ENCODE peak calls at places on chromosomes 11 and 22, in nine cellular contexts. One of them, this sample, is unnamed.

GRCh38 chr11:35335226-35335625 is 84.1 kb downstream of the SLC1A2 start:
- DNase-seq in HepG2: no peak
- DNase-seq in stomach: no peak
- DNase-seq in upper lobe of left lung: no peak
- DNase-seq in breast epithelium: no peak
- DNase-seq in sigmoid colon: no peak
- DNase-seq in transverse colon: no peak
- DNase-seq in endothelial cell of umbilical vein: no peak
- DNase-seq in spleen: no peak
- DNase-seq in this sample: no peak

GRCh38 chr22:40051322-40051721 is 56.6 kb downstream of the FAM83F start:
- DNase-seq in HepG2: no peak
- DNase-seq in stomach: no peak
- DNase-seq in upper lobe of left lung: no peak
- DNase-seq in breast epithelium: no peak
- DNase-seq in sigmoid colon: no peak
- DNase-seq in transverse colon: no peak
- DNase-seq in endothelial cell of umbilical vein: no peak
- DNase-seq in spleen: no peak
- DNase-seq in this sample: no peak

GRCh38 chr11:71120346-71120963 is 131.9 kb downstream of the SHANK2 start:
- DNase-seq in HepG2: peak; percentile 38
- DNase-seq in stomach: peak; percentile 66
- DNase-seq in upper lobe of left lung: no peak
- DNase-seq in breast epithelium: no peak
- DNase-seq in sigmoid colon: no peak
- DNase-seq in transverse colon: peak; percentile 42
- DNase-seq in endothelial cell of umbilical vein: no peak
- DNase-seq in spleen: peak; percentile 52
- DNase-seq in this sample: no peak

GRCh38 chr11:17601206-17602075 is 54.4 kb downstream of the OTOG start:
- DNase-seq in HepG2: no peak
- DNase-seq in stomach: peak; percentile 17
- DNase-seq in upper lobe of left lung: no peak
- DNase-seq in breast epithelium: no peak
- DNase-seq in sigmoid colon: peak; percentile 41
- DNase-seq in transverse colon: no peak
- DNase-seq in endothelial cell of umbilical vein: no peak
- DNase-seq in spleen: peak; percentile 45
- DNase-seq in this sample: peak; percentile 76

GRCh38 chr11:112537846-112538330 is 277.2 kb upstream of the PLET1 start:
- DNase-seq in HepG2: no peak
- DNase-seq in stomach: no peak
- DNase-seq in upper lobe of left lung: no peak
- DNase-seq in breast epithelium: no peak
- DNase-seq in sigmoid colon: no peak
- DNase-seq in transverse colon: no peak
- DNase-seq in endothelial cell of umbilical vein: no peak
- DNase-seq in spleen: no peak
- DNase-seq in this sample: no peak

GRCh38 chr11:78289547-78290292 is 101.0 kb downstream of the USP35 start:
- DNase-seq in HepG2: no peak
- DNase-seq in stomach: no peak
- DNase-seq in upper lobe of left lung: no peak
- DNase-seq in breast epithelium: no peak
- DNase-seq in sigmoid colon: no peak
- DNase-seq in transverse colon: no peak
- DNase-seq in endothelial cell of umbilical vein: no peak
- DNase-seq in spleen: no peak
- DNase-seq in this sample: no peak

GRCh38 chr22:38079804-38080203 is 4.2 kb downstream of the SLC16A8 start:
- DNase-seq in HepG2: no peak
- DNase-seq in stomach: no peak
- DNase-seq in upper lobe of left lung: peak; percentile 37
- DNase-seq in breast epithelium: no peak
- DNase-seq in sigmoid colon: no peak
- DNase-seq in transverse colon: no peak
- DNase-seq in endothelial cell of umbilical vein: no peak
- DNase-seq in spleen: peak; percentile 63
- DNase-seq in this sample: no peak

GRCh38 chr22:40040927-40041326 is 46.2 kb downstream of the FAM83F start:
- DNase-seq in HepG2: no peak
- DNase-seq in stomach: no peak
- DNase-seq in upper lobe of left lung: no peak
- DNase-seq in breast epithelium: peak; percentile 61
- DNase-seq in sigmoid colon: peak; percentile 80
- DNase-seq in transverse colon: peak; percentile 27
- DNase-seq in endothelial cell of umbilical vein: peak; percentile 95
- DNase-seq in spleen: no peak
- DNase-seq in this sample: no peak

GRCh38 chr11:121800704-121801516 is 315.1 kb downstream of the BLID start:
- DNase-seq in HepG2: no peak
- DNase-seq in stomach: no peak
- DNase-seq in upper lobe of left lung: no peak
- DNase-seq in breast epithelium: no peak
- DNase-seq in sigmoid colon: no peak
- DNase-seq in transverse colon: no peak
- DNase-seq in endothelial cell of umbilical vein: no peak
- DNase-seq in spleen: no peak
- DNase-seq in this sample: no peak

GRCh38 chr11:121802542-121802941 is 313.5 kb downstream of the BLID start:
- DNase-seq in HepG2: no peak
- DNase-seq in stomach: no peak
- DNase-seq in upper lobe of left lung: no peak
- DNase-seq in breast epithelium: no peak
- DNase-seq in sigmoid colon: peak; percentile 75
- DNase-seq in transverse colon: peak; percentile 13
- DNase-seq in endothelial cell of umbilical vein: no peak
- DNase-seq in spleen: no peak
- DNase-seq in this sample: no peak

GRCh38 chr11:121797496-121797895 is 318.5 kb downstream of the BLID start:
- DNase-seq in HepG2: no peak
- DNase-seq in stomach: no peak
- DNase-seq in upper lobe of left lung: no peak
- DNase-seq in breast epithelium: no peak
- DNase-seq in sigmoid colon: no peak
- DNase-seq in transverse colon: no peak
- DNase-seq in endothelial cell of umbilical vein: no peak
- DNase-seq in spleen: no peak
- DNase-seq in this sample: no peak

GRCh38 chr11:121800240-121800639 is 315.8 kb downstream of the BLID start:
- DNase-seq in HepG2: no peak
- DNase-seq in stomach: no peak
- DNase-seq in upper lobe of left lung: no peak
- DNase-seq in breast epithelium: no peak
- DNase-seq in sigmoid colon: no peak
- DNase-seq in transverse colon: no peak
- DNase-seq in endothelial cell of umbilical vein: no peak
- DNase-seq in spleen: no peak
- DNase-seq in this sample: no peak

GRCh38 chr11:121801796-121802195 is 314.2 kb downstream of the BLID start:
- DNase-seq in HepG2: no peak
- DNase-seq in stomach: no peak
- DNase-seq in upper lobe of left lung: no peak
- DNase-seq in breast epithelium: no peak
- DNase-seq in sigmoid colon: no peak
- DNase-seq in transverse colon: no peak
- DNase-seq in endothelial cell of umbilical vein: no peak
- DNase-seq in spleen: no peak
- DNase-seq in this sample: no peak
- TF ChIP-seq POLR2AphosphoS5 in HepG2: no peak
- TF ChIP-seq POLR2AphosphoS5 in stomach: no peak
- TF ChIP-seq POLR2AphosphoS5 in upper lobe of left lung: no peak
- TF ChIP-seq POLR2AphosphoS5 in breast epithelium: no peak
- TF ChIP-seq POLR2AphosphoS5 in sigmoid colon: no peak
- TF ChIP-seq POLR2AphosphoS5 in transverse colon: no peak
- TF ChIP-seq POLR2AphosphoS5 in endothelial cell of umbilical vein: no peak
- TF ChIP-seq POLR2AphosphoS5 in spleen: no peak
- TF ChIP-seq POLR2AphosphoS5 in this sample: no peak

DNA sequence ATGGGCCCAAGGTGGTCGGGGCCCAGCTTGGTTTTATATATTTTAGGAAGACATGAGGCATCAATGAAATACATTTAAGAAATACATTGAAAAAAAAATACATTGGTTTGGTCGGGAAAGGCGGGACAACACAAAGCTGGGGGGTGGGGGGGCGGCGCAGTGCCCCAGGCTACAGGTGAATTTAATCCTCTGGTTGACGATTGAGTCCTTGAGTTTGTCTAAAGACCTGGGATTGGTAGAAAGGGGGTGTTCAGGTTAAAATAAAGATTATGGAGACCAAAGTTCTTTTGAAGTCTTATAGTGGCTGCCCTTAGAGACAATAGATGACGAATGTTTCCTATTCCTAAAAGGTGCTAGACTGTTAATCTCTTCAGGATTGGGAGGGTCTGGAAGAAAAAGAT is 3.1 kb downstream of the IFITM1 start:
- DNase-seq in HepG2: no peak
- DNase-seq in stomach: no peak
- DNase-seq in upper lobe of left lung: no peak
- DNase-seq in breast epithelium: no peak
- DNase-seq in sigmoid colon: no peak
- DNase-seq in transverse colon: no peak
- DNase-seq in endothelial cell of umbilical vein: no peak
- DNase-seq in spleen: no peak
- DNase-seq in this sample: no peak
- TF ChIP-seq CTCF in HepG2: no peak
- TF ChIP-seq CTCF in stomach: no peak
- TF ChIP-seq CTCF in upper lobe of left lung: no peak
- TF ChIP-seq CTCF in breast epithelium: no peak
- TF ChIP-seq CTCF in sigmoid colon: no peak
- TF ChIP-seq CTCF in transverse colon: no peak
- TF ChIP-seq CTCF in endothelial cell of umbilical vein: no peak
- TF ChIP-seq CTCF in spleen: no peak
- TF ChIP-seq CTCF in this sample: no peak

GRCh38 chr11:64229090-64229958 is 1.0 kb upstream of the DNAJC4 start:
- DNase-seq in HepG2: no peak
- DNase-seq in stomach: no peak
- DNase-seq in upper lobe of left lung: peak; percentile 36
- DNase-seq in breast epithelium: no peak
- DNase-seq in sigmoid colon: no peak
- DNase-seq in transverse colon: peak; percentile 18
- DNase-seq in endothelial cell of umbilical vein: no peak
- DNase-seq in spleen: peak; percentile 83
- DNase-seq in this sample: no peak

GRCh38 chr11:64231536-64231935 is 1.2 kb downstream of the DNAJC4 start:
- DNase-seq in HepG2: no peak
- DNase-seq in stomach: no peak
- DNase-seq in upper lobe of left lung: no peak
- DNase-seq in breast epithelium: no peak
- DNase-seq in sigmoid colon: no peak
- DNase-seq in transverse colon: no peak
- DNase-seq in endothelial cell of umbilical vein: no peak
- DNase-seq in spleen: no peak
- DNase-seq in this sample: no peak

GRCh38 chr11:64230985-64231365 is 627 bp downstream of the DNAJC4 start:
- DNase-seq in HepG2: no peak
- DNase-seq in stomach: no peak
- DNase-seq in upper lobe of left lung: no peak
- DNase-seq in breast epithelium: no peak
- DNase-seq in sigmoid colon: no peak
- DNase-seq in transverse colon: no peak
- DNase-seq in endothelial cell of umbilical vein: no peak
- DNase-seq in spleen: no peak
- DNase-seq in this sample: no peak

GRCh38 chr11:64229959-64230208 is 464 bp upstream of the DNAJC4 start:
- DNase-seq in HepG2: no peak
- DNase-seq in stomach: no peak
- DNase-seq in upper lobe of left lung: no peak
- DNase-seq in breast epithelium: no peak
- DNase-seq in sigmoid colon: no peak
- DNase-seq in transverse colon: no peak
- DNase-seq in endothelial cell of umbilical vein: no peak
- DNase-seq in spleen: no peak
- DNase-seq in this sample: no peak

DNA sequence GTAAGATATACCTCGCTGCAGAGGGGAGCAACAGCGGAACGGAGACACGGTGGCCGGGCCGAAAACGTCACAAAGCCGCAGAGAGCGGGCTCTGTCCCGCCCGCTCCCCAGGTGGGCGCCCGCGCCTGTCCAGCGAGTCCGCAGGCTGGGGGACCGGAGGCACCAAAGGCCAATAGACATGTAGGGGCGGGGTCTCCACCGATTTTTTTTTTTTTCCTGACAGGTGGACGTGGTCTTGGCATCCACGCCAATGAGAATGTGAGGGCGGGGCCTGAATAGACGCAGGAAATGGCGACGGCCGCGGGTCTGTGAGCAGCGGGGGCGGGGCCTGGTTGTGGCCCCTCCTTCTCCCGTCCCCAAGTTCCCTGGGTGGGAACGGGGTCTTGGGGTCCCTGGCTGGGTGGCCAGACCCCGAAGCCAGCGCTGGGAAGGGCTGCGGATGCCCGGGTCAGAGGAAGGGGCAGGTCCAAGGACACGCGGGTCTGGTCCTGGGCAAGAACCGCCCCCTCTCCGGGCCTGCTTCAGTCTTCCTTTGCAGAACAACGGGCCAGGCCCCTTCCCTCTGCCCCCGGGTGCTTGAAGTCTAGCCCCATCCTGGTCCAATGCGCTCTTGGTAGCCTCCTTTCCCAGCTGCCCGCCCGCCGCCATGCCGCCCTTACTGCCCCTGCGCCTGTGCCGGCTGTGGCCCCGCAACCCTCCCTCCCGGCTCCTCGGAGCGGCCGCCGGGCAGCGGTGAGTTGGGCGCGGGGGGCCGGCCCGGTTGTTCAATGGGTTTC is at the start of gene DNAJC4:
- DNase-seq in HepG2: peak; percentile 96
- DNase-seq in stomach: peak; percentile 96
- DNase-seq in upper lobe of left lung: peak; percentile 94
- DNase-seq in breast epithelium: peak; percentile 90
- DNase-seq in sigmoid colon: peak; percentile 96
- DNase-seq in transverse colon: peak; percentile 96
- DNase-seq in endothelial cell of umbilical vein: peak; percentile 94
- DNase-seq in spleen: peak; percentile 97
- DNase-seq in this sample: no peak
- TF ChIP-seq POLR2A in HepG2: no peak
- TF ChIP-seq POLR2A in stomach: no peak
- TF ChIP-seq POLR2A in upper lobe of left lung: no peak
- TF ChIP-seq POLR2A in breast epithelium: no peak
- TF ChIP-seq POLR2A in sigmoid colon: peak; percentile 58
- TF ChIP-seq POLR2A in transverse colon: peak; percentile 64
- TF ChIP-seq POLR2A in endothelial cell of umbilical vein: peak; percentile 83
- TF ChIP-seq POLR2A in spleen: no peak
- TF ChIP-seq POLR2A in this sample: no peak

DNA sequence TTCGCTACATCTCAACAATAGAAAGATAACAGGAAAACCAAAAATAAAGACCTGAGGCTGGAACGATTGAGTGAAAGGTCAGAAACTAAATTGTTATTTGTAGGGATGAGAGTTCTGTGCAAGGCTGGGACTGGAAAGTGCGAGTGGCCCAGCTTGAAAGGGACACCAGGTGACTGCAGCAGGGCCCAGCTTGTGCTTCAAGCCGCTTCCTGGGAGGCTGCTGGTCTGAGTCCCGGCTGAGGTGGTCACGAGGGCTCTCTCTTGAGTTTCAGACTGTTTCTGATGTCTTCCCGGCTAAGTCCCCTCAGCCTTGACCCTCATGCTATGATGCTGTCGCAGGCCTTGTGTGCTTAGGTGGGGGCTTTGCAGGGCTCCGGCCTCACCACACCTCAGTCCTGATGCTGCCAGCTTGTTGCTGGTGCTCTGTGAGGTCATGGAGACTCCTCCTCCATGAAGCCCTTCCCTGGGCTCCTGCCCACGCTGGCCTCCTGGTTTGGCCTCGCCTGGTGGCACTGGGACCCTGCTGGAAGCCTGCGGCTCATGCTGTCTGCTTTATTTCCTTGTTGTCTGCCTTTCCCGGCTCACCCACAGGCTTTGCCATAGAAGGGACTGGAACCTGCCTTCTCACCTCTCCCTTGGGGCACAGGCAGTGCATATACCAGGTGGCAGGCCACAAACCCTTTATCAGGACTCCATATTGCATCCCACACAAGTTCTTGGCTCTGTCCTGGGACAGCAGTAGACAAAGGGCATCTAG is 4.0 kb downstream of the BANF1 start:
- DNase-seq in HepG2: no peak
- DNase-seq in stomach: no peak
- DNase-seq in upper lobe of left lung: no peak
- DNase-seq in breast epithelium: no peak
- DNase-seq in sigmoid colon: no peak
- DNase-seq in transverse colon: no peak
- DNase-seq in endothelial cell of umbilical vein: no peak
- DNase-seq in spleen: no peak
- DNase-seq in this sample: no peak
- TF ChIP-seq POLR2AphosphoS5 in HepG2: no peak
- TF ChIP-seq POLR2AphosphoS5 in stomach: no peak
- TF ChIP-seq POLR2AphosphoS5 in upper lobe of left lung: no peak
- TF ChIP-seq POLR2AphosphoS5 in breast epithelium: no peak
- TF ChIP-seq POLR2AphosphoS5 in sigmoid colon: no peak
- TF ChIP-seq POLR2AphosphoS5 in transverse colon: no peak
- TF ChIP-seq POLR2AphosphoS5 in endothelial cell of umbilical vein: no peak
- TF ChIP-seq POLR2AphosphoS5 in spleen: no peak
- TF ChIP-seq POLR2AphosphoS5 in this sample: no peak

This sample was measured in vagina.